ENCODE peak calls at places on chromosomes 7 and 10, in four cellular contexts. O is astrocyte, A is neural progenitor cell, T is fibroblast of lung. Y is an unnamed sample.

GRCh38 chr7:73885975-73886798 is 25.2 kb downstream of the TMEM270 start:
- DNase-seq in O (peak; percentile 71), A (peak; percentile 25), T (peak; percentile 47), Y (no peak)

GRCh38 chr10:121405096-121405495 is 193.1 kb downstream of the FGFR2 start:
- DNase-seq in O (no peak), A (no peak), T (no peak), Y (no peak)

GRCh38 chr7:47783456-47784240 is 164.6 kb downstream of the PKD1L1 start:
- DNase-seq in O (peak; percentile 99), A (no peak), T (peak; percentile 98), Y (no peak)

GRCh38 chr10:72069751-72070501 is 18.4 kb downstream of the SPOCK2 start:
- DNase-seq in O (no peak), A (peak; percentile 50), T (no peak), Y (no peak)

GRCh38 chr10:78188459-78188858 is 154.8 kb downstream of the RPS24 start:
- DNase-seq in O (no peak), A (no peak), T (no peak), Y (no peak)

GRCh38 chr7:18426564-18427226 is 68.9 kb upstream of the HDAC9 start:
- DNase-seq in O (peak; percentile 45), A (no peak), T (peak; percentile 22), Y (peak; percentile 94)

GRCh38 chr10:30812018-30812851 is 182.7 kb upstream of the LYZL2 start:
- DNase-seq in O (peak; percentile 97), A (no peak), T (peak; percentile 95), Y (no peak)

GRCh38 chr7:45937301-45937700 is 16.2 kb upstream of the IGFBP3 start:
- DNase-seq in O (no peak), A (no peak), T (no peak), Y (no peak)

GRCh38 chr7:53500076-53500475 is 464.6 kb downstream of the POM121L12 start:
- DNase-seq in O (no peak), A (no peak), T (no peak), Y (no peak)

GRCh38 chr7:145152589-145152988 is 316.7 kb upstream of the TPK1 start:
- DNase-seq in O (no peak), A (peak; percentile 25), T (no peak), Y (no peak)

GRCh38 chr7:157404845-157405481 is 68.2 kb downstream of the DNAJB6 start:
- DNase-seq in O (peak; percentile 86), A (no peak), T (peak; percentile 76), Y (peak; percentile 53)

GRCh38 chr10:68594405-68594804 is 34.3 kb downstream of the TET1 start:
- DNase-seq in O (peak; percentile 66), A (no peak), T (peak; percentile 81), Y (no peak)

GRCh38 chr7:101166909-101167644 is 1.7 kb upstream of the VGF start:
- DNase-seq in O (no peak), A (peak; percentile 79), T (no peak), Y (no peak)

GRCh38 chr10:86104611-86105145 is 261.9 kb downstream of the GRID1 start:
- DNase-seq in O (no peak), A (no peak), T (no peak), Y (no peak)

GRCh38 chr7:116802144-116802747 is 60.1 kb upstream of the CAPZA2 start:
- DNase-seq in O (peak; percentile 81), A (peak; percentile 67), T (no peak), Y (no peak)

GRCh38 chr7:17405786-17406185 is 107.3 kb downstream of the AHR start:
- DNase-seq in O (peak; percentile 97), A (no peak), T (peak; percentile 88), Y (no peak)

GRCh38 chr10:60537697-60538096 is 148.0 kb upstream of the ANK3 start:
- DNase-seq in O (peak; percentile 42), A (no peak), T (peak; percentile 15), Y (no peak)

GRCh38 chr7:159192761-159193453 is 48.2 kb upstream of the VIPR2 start:
- DNase-seq in O (no peak), A (no peak), T (no peak), Y (no peak)
- H3K9me3 ChIP-seq in O (peaks cover 3% of the 10 kb centered on the region), A (peaks cover 4% of the 10 kb centered on the region), T (no peaks in the 10 kb centered on the region), Y (no peaks in the 10 kb centered on the region)

GRCh38 chr10:8055420-8056349 is 1.2 kb downstream of the GATA3 start:
- DNase-seq in O (no peak), A (no peak), T (no peak), Y (no peak)

GRCh38 chr10:8057636-8058273 is 3.3 kb downstream of the GATA3 start:
- DNase-seq in O (no peak), A (peak; percentile 54), T (no peak), Y (no peak)

GRCh38 chr10:8054498-8055407 is at the start of gene GATA3:
- DNase-seq in O (peak; percentile 68), A (peak; percentile 84), T (no peak), Y (no peak)

GRCh38 chr10:8056891-8057331 is 2.4 kb downstream of the GATA3 start:
- DNase-seq in O (no peak), A (peak; percentile 46), T (no peak), Y (no peak)

DNA sequence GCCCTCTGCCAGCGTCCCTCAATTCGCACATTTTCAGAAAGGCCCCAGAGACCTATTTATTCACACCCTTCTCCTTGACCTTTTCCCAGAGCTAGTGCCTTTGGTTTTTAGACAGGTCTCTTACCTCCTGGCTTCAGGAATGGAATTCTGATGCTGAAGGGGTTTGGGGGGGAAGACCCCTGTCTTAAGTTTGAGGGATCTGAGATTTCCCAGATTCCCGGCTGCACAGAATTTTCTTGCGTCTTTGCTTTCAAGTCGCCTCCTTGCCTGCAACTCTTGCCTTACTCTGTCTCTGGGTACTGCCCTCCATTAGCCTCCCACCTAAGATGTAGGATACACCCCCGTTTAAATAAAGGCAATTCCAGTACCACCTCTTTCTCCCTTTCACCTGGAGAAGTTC is 1.9 kb downstream of the GATA3 start:
- DNase-seq in O (no peak), A (peak; percentile 28), T (no peak), Y (no peak)
- TF ChIP-seq EZH2 in O (no peak), A (peak; percentile 92), T (no peak), Y (no peak)

GRCh38 chr7:16318989-16319915 is 102.1 kb downstream of the CRPPA start:
- DNase-seq in O (peak; percentile 66), A (no peak), T (peak; percentile 42), Y (no peak)

GRCh38 chr7:16317406-16317805 is 103.9 kb downstream of the CRPPA start:
- DNase-seq in O (peak; percentile 12), A (no peak), T (no peak), Y (no peak)

GRCh38 chr7:16320261-16320660 is 101.1 kb downstream of the CRPPA start:
- DNase-seq in O (no peak), A (no peak), T (no peak), Y (no peak)

GRCh38 chr7:16318463-16318862 is 102.9 kb downstream of the CRPPA start:
- DNase-seq in O (no peak), A (no peak), T (no peak), Y (no peak)

DNA sequence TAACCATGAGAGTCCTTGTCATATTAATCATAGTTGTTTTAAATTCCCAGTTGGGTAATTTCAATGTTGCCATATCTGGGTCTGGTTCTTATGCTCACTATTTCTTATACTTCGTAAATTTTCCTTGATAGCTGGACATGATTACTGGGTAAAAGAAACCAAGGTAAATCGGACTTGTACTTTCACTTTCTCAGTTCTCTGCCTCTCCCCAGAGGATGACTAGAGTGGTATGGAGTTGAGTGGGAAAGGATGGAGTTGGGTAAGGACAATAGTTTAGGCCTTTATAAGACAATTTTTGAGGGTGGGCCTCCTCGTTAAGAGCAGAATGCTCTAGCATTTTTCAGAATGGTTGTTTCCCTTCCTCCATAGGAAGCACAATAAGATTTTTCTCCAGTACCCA is 106.1 kb downstream of the CRPPA start:
- DNase-seq in O (no peak), A (no peak), T (no peak), Y (no peak)
- H3K9ac ChIP-seq in O (no peak overlapping the region), A (no peak overlapping the region), T (no peak overlapping the region), Y (no peak overlapping the region)

GRCh38 chr7:158587425-158588084 is at the start of gene PTPRN2:
- DNase-seq in O (peak; percentile 6), A (peak; percentile 96), T (peak; percentile 54), Y (no peak)
- H3K9me3 ChIP-seq in O (no peaks in the 10 kb centered on the region), A (no peaks in the 10 kb centered on the region), T (no peaks in the 10 kb centered on the region), Y (no peaks in the 10 kb centered on the region)